ENCODE peak calls at places on chromosomes 12 and 14, in five cellular contexts. F is LoVo, R is naive B cell, N is HT1080, B is mucosa of gallbladder. S is an unnamed sample.

GRCh38 chr14:61335876-61336275 is 14.5 kb downstream of the PRKCH start:
- DNase-seq in F (no peak), R (no peak), N (no peak), B (no peak), S (no peak)

GRCh38 chr12:41058266-41058665 is 129.9 kb upstream of the PDZRN4 start:
- DNase-seq in F (no peak), R (no peak), N (no peak), B (no peak), S (no peak)

GRCh38 chr12:68591716-68592437 is 18.8 kb upstream of the RAP1B start:
- DNase-seq in F (no peak), R (peak; percentile 67), N (no peak), B (no peak), S (no peak)

GRCh38 chr14:100067971-100068959 is 3.0 kb downstream of the EVL start:
- DNase-seq in F (peak; percentile 55), R (peak; percentile 72), N (peak; percentile 70), B (peak; percentile 46), S (peak; percentile 79)

GRCh38 chr12:65895759-65896656 is 71.7 kb downstream of the HMGA2 start:
- DNase-seq in F (peak; percentile 53), R (no peak), N (peak; percentile 44), B (no peak), S (no peak)

GRCh38 chr12:98724384-98725155 is 79.5 kb downstream of the APAF1 start:
- DNase-seq in F (no peak), R (no peak), N (no peak), B (no peak), S (no peak)

GRCh38 chr12:109736552-109737108 is 23.0 kb downstream of the FAM222A start:
- DNase-seq in F (no peak), R (no peak), N (peak; percentile 34), B (no peak), S (no peak)

GRCh38 chr12:26011099-26011498 is 52.6 kb downstream of the RASSF8 start:
- DNase-seq in F (no peak), R (no peak), N (peak; percentile 23), B (peak; percentile 24), S (peak; percentile 34)

GRCh38 chr12:43336962-43337555 is 214.9 kb downstream of the ADAMTS20 start:
- DNase-seq in F (peak; percentile 30), R (peak; percentile 2), N (peak; percentile 23), B (no peak), S (peak; percentile 16)

S was measured in mammary epithelial cell.